ENCODE peak calls at places on chromosomes 2 and 18, in nine cellular contexts. S is OCI-LY7, C is SK-N-SH, V is tibial nerve, U is A549, I is GM23248, W is HCT116, Z is uterus, G is small intestine. Y is an unnamed sample. For H3K4me1, the result is how much of the 10 kb centered on the place peaks cover.

GRCh38 chr2:19371996-19372582 is 13.7 kb upstream of the OSR1 start:
- DNase-seq in V (no peak), Z (no peak), G (no peak), W (no peak), I (no peak), S (no peak), C (no peak), U (no peak), Y (no peak)

GRCh38 chr18:46302866-46303485 is 198.8 kb downstream of the HAUS1 start:
- DNase-seq in C (no peak), G (no peak), Z (no peak), U (no peak), W (no peak), S (peak), V (no peak), I (no peak), Y (no peak)

GRCh38 chr2:68745006-68745405 is 10.4 kb downstream of the ARHGAP25 start:
- DNase-seq in W (no peak), S (no peak), G (no peak), Z (no peak), U (no peak), V (no peak), C (no peak), I (no peak), Y (no peak)

GRCh38 chr2:225090746-225091145 is 48.5 kb upstream of the DOCK10 start:
- DNase-seq in U (no peak), V (no peak), I (peak), C (no peak), Z (no peak), S (no peak), G (no peak), W (no peak), Y (no peak)

GRCh38 chr2:160246356-160246755 is 46.3 kb upstream of the ITGB6 start:
- DNase-seq in U (no peak), G (peak), W (no peak), V (no peak), C (no peak), I (no peak), Z (no peak), S (no peak), Y (no peak)

GRCh38 chr2:46308629-46309028 is 11.4 kb downstream of the EPAS1 start:
- DNase-seq in Z (no peak), S (no peak), G (peak), U (no peak), W (no peak), I (no peak), C (no peak), V (no peak), Y (no peak)

GRCh38 chr2:34498561-34498960 is 899.5 kb upstream of the FAM98A start:
- DNase-seq in G (no peak), U (no peak), S (no peak), C (no peak), V (no peak), I (no peak), Z (no peak), W (no peak), Y (no peak)

GRCh38 chr18:54284967-54285785 is 15.9 kb downstream of the POLI start:
- DNase-seq in V (no peak), W (no peak), I (peak), Z (no peak), S (no peak), C (no peak), G (no peak), U (no peak), Y (no peak)

GRCh38 chr2:52500561-52500960 is 1267.0 kb upstream of the CHAC2 start:
- DNase-seq in Z (no peak), C (no peak), U (no peak), S (no peak), V (no peak), I (no peak), G (no peak), W (no peak), Y (no peak)

GRCh38 chr2:214378455-214379103 is 32.3 kb upstream of the VWC2L start:
- DNase-seq in U (no peak), C (no peak), W (no peak), G (no peak), S (no peak), Z (no peak), I (no peak), V (no peak), Y (no peak)

GRCh38 chr2:148273158-148273691 is 252.3 kb downstream of the MBD5 start:
- DNase-seq in Z (no peak), C (no peak), W (no peak), U (no peak), G (no peak), S (no peak), I (peak), V (no peak), Y (no peak)

DNA sequence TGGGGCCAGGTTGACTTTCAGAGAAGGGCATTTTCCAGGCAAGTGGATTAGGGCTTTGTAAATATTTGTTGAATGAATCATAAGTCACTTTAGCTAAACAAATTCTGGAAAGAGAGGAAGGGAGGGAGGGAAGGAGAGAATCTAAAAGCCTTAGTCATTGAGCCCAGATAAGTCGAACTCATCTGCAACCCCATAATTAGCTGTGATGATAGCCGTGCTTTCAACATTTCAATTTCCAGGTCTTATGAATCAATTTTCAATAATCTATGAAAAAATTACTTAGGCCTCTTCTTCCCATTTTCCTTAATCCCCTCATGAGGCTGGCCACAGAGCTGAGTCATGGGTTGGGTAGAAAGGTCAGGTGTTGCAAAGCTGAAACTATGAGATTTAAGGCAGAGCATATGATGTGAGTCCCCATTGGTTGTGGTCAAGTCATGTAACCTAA is 111.9 kb upstream of the MAPRE2 start:
- DNase-seq in C (no peak), V (no peak), I (peak), S (no peak), Z (no peak), G (peak), W (peak), U (peak), Y (no peak)
- H3K4me1 ChIP-seq in C (under half), V (under half), I (under half), S (under half), Z (under half), G (under half), W (under half), U (under half), Y (under half)

DNA sequence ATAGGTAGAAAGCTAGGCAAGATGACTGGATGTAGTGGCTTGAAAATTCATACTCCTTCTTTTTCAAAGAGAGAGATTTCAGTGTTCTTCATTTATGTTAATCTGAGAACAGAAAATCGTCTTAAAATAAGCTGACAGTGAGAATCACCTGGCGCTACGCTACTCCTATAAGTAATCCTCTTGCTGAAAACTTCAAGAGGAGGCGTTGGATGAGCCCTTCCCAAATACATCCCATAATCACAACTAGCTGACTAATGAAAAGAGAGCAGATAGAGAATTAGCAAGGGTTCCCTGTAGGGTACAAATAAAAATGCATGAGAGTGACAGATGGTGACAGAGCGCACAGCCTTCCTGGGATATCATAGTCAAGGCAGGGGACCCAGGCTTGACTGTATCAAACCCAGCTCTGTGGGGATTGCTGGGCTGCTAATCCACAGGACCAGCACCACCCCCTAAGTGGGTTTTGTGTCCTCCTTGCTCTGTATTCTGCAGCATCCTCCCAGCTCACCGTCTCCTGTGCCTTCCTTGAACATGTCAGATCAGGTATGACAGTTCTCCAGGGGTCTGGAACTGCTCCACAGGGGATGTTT is 280.2 kb downstream of the SP3 start:
- DNase-seq in Z (no peak), V (no peak), G (no peak), I (no peak), C (no peak), W (no peak), U (no peak), S (no peak), Y (no peak)
- H3K4me3 ChIP-seq in Z (no peak), V (no peak), G (no peak), I (no peak), C (no peak), W (no peak), U (no peak), S (no peak), Y (no peak)

GRCh38 chr2:237413293-237414055 is 490 bp downstream of the COL6A3 start:
- DNase-seq in Z (peak), C (no peak), G (no peak), I (peak), V (no peak), S (no peak), W (no peak), U (no peak), Y (no peak)

GRCh38 chr2:237412646-237413292 is 1.2 kb downstream of the COL6A3 start:
- DNase-seq in S (no peak), Z (peak), V (no peak), G (no peak), U (no peak), W (no peak), I (peak), C (no peak), Y (no peak)

GRCh38 chr2:237410949-237411635 is 2.9 kb downstream of the COL6A3 start:
- DNase-seq in V (no peak), Z (peak), I (peak), U (no peak), G (no peak), C (no peak), W (no peak), S (no peak), Y (no peak)

GRCh38 chr2:237414056-237414661 is at the start of gene COL6A3:
- DNase-seq in G (no peak), V (peak), C (no peak), I (peak), W (no peak), S (no peak), U (no peak), Z (peak), Y (peak)

GRCh38 chr2:237411683-237412349 is 2.1 kb downstream of the COL6A3 start:
- DNase-seq in W (no peak), C (no peak), U (no peak), I (peak), S (no peak), V (no peak), Z (peak), G (no peak), Y (no peak)
- H3K27ac ChIP-seq in W (no peak), C (peak), U (peak), I (peak), S (no peak), V (peak), Z (peak), G (peak), Y (peak)

DNA sequence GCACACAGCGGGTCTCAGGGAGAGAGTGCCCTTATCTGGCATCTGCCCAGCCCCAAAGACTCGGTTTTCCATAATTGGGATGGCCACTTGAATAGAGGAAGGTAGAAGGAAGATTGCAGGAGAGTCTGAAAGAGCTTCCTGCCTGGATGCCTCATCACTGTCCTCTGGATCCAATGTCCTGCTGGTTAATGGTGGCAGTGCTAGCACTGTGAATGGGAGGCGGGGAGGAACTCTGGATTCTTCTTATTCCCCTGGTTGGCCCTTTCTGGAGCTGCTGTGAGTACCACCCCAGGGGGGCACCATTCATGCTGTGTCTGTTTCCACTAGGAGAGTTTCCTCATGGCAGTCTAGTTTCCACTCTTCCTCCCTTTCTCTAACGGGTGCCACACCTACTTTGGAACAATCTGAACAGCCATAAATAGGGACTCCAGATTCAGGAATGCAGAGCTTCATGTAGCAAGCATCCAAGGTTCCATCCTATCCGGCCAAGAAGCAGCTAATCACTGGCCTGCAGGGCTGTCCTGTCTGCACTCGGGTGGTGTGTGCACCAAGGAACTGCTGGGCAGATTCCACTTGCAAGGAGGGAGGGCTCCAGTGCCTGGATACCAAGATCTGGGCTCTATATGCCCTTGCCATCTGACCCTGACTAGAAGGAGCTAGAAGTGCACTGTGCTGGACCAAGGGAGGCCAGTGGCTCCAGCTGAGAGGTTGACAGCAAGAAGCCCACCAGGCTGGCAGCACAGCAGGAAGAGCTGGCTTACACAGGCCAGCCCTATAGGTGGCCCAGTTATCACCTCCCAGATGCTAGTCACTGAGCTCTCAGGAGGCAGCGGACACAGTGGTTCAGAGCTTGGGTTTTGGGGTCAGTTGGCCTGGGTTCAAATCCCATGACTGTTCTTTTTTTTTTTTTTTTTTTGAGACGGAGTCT is 4.6 kb upstream of the ATOH8 start:
- DNase-seq in S (no peak), U (no peak), I (peak), G (no peak), C (no peak), W (no peak), V (no peak), Z (peak), Y (no peak)
- H3K4me1 ChIP-seq in S (under half), U (half or more), I (under half), G (under half), C (under half), W (under half), V (under half), Z (under half), Y (half or more)

GRCh38 chr2:222272446-222273035 is 26.3 kb downstream of the PAX3 start:
- DNase-seq in I (no peak), W (no peak), U (no peak), Z (no peak), C (no peak), V (no peak), G (no peak), S (no peak), Y (no peak)

GRCh38 chr2:222270436-222270835 is 28.4 kb downstream of the PAX3 start:
- DNase-seq in W (no peak), G (no peak), C (no peak), U (no peak), Z (no peak), S (no peak), V (no peak), I (no peak), Y (no peak)

GRCh38 chr2:222271854-222272253 is 26.9 kb downstream of the PAX3 start:
- DNase-seq in S (no peak), G (no peak), U (no peak), W (no peak), C (no peak), I (no peak), V (no peak), Z (no peak), Y (no peak)

GRCh38 chr2:222268311-222268980 is 30.4 kb downstream of the PAX3 start:
- DNase-seq in C (no peak), I (no peak), W (no peak), S (no peak), U (no peak), G (no peak), V (no peak), Z (no peak), Y (no peak)

GRCh38 chr2:222269132-222269531 is 29.7 kb downstream of the PAX3 start:
- DNase-seq in G (no peak), I (no peak), Z (no peak), C (no peak), W (no peak), V (no peak), U (no peak), S (no peak), Y (no peak)
- H3K4me3 ChIP-seq in G (no peak), I (no peak), Z (no peak), C (no peak), W (no peak), V (no peak), U (no peak), S (no peak), Y (no peak)

Y was measured in left lung.